ENCODE peak calls at places on chromosomes 4 and X, in eight cellular contexts. W, K, M, Q, V, G, Y and E are unnamed samples.

GRCh38 chr4:158805628-158806471 is 37.0 kb downstream of the FNIP2 start:
- DNase-seq in W (no peak), K (no peak), M (no peak), Q (peak), V (no peak), G (no peak), Y (no peak), E (peak)

GRCh38 chr4:18171896-18172295 is 150.3 kb upstream of the LCORL start:
- DNase-seq in W (no peak), K (no peak), M (no peak), Q (no peak), V (no peak), G (no peak), Y (no peak), E (no peak)

GRCh38 chrX:95823796-95824195 is 860.8 kb upstream of the DIAPH2 start:
- DNase-seq in W (no peak), K (no peak), M (no peak), Q (no peak), V (no peak), G (no peak), Y (no peak), E (no peak)

GRCh38 chrX:41457618-41458192 is 10.6 kb downstream of the NYX start:
- DNase-seq in W (no peak), K (peak), M (no peak), Q (no peak), V (no peak), G (no peak), Y (no peak), E (no peak)

GRCh38 chr4:55121246-55121645 is 4.1 kb downstream of the KDR start:
- DNase-seq in W (no peak), K (no peak), M (no peak), Q (no peak), V (no peak), G (no peak), Y (no peak), E (peak)

GRCh38 chr4:153177841-153178240 is 26.4 kb upstream of the TRIM2 start:
- DNase-seq in W (no peak), K (no peak), M (no peak), Q (no peak), V (no peak), G (no peak), Y (no peak), E (no peak)

GRCh38 chr4:177302371-177303100 is 7.1 kb upstream of the NEIL3 start:
- DNase-seq in W (no peak), K (no peak), M (no peak), Q (no peak), V (no peak), G (no peak), Y (no peak), E (no peak)

GRCh38 chr4:48141048-48141447 is 7.0 kb upstream of the TXK start:
- DNase-seq in W (peak), K (no peak), M (peak), Q (no peak), V (no peak), G (peak), Y (no peak), E (peak)

GRCh38 chrX:9291666-9292065 is 173.2 kb upstream of the TBL1X start:
- DNase-seq in W (no peak), K (no peak), M (peak), Q (no peak), V (no peak), G (no peak), Y (no peak), E (no peak)

GRCh38 chrX:48826876-48827653 is 752 bp downstream of the ERAS start:
- DNase-seq in W (no peak), K (no peak), M (no peak), Q (no peak), V (no peak), G (no peak), Y (no peak), E (no peak)

GRCh38 chr4:105135746-105136145 is 10.9 kb upstream of the TET2 start:
- DNase-seq in W (no peak), K (no peak), M (no peak), Q (no peak), V (no peak), G (no peak), Y (no peak), E (no peak)

GRCh38 chr4:151043803-151044535 is 28.9 kb upstream of the LRBA start:
- DNase-seq in W (no peak), K (no peak), M (no peak), Q (no peak), V (no peak), G (no peak), Y (no peak), E (no peak)

GRCh38 chrX:2767631-2768455 is 16.0 kb downstream of the XG start:
- DNase-seq in W (no peak), K (no peak), M (peak), Q (peak), V (peak), G (peak), Y (no peak), E (peak)

GRCh38 chr4:129092636-129093172 is 635 bp downstream of the SCLT1 start:
- DNase-seq in W (peak), K (no peak), M (no peak), Q (no peak), V (no peak), G (no peak), Y (no peak), E (peak)

GRCh38 chrX:137428777-137429564 is 137.0 kb upstream of the ZIC3 start:
- DNase-seq in W (peak), K (peak), M (peak), Q (no peak), V (no peak), G (no peak), Y (no peak), E (no peak)

GRCh38 chr4:3709846-3710441 is 56.2 kb upstream of the ADRA2C start:
- DNase-seq in W (no peak), K (peak), M (no peak), Q (no peak), V (no peak), G (no peak), Y (no peak), E (no peak)

GRCh38 chr4:44861756-44862155 is 135.4 kb upstream of the GNPDA2 start:
- DNase-seq in W (peak), K (no peak), M (no peak), Q (no peak), V (no peak), G (no peak), Y (no peak), E (no peak)

GRCh38 chrX:46666831-46667230 is 92.1 kb downstream of the SLC9A7 start:
- DNase-seq in W (no peak), K (no peak), M (no peak), Q (no peak), V (no peak), G (no peak), Y (no peak), E (peak)

GRCh38 chrX:102835504-102836146 is 101.4 kb upstream of the RAB40AL start:
- DNase-seq in W (peak), K (no peak), M (peak), Q (peak), V (no peak), G (peak), Y (no peak), E (peak)

GRCh38 chrX:56797966-56798711 is 69.1 kb downstream of the NBDY start:
- DNase-seq in W (no peak), K (no peak), M (no peak), Q (no peak), V (no peak), G (no peak), Y (no peak), E (peak)

GRCh38 chr4:46254788-46255187 is 130.9 kb upstream of the GABRG1 start:
- DNase-seq in W (peak), K (no peak), M (no peak), Q (no peak), V (no peak), G (no peak), Y (no peak), E (no peak)

GRCh38 chr4:153151535-153152452 is 52.4 kb upstream of the TRIM2 start:
- DNase-seq in W (peak), K (peak), M (peak), Q (peak), V (no peak), G (peak), Y (peak), E (no peak)

GRCh38 chr4:1608821-1609500 is 75.2 kb downstream of the FAM53A start:
- DNase-seq in W (no peak), K (peak), M (no peak), Q (no peak), V (no peak), G (no peak), Y (peak), E (no peak)

GRCh38 chrX:72545990-72546389 is 26.7 kb downstream of the HDAC8 start:
- DNase-seq in W (no peak), K (no peak), M (no peak), Q (peak), V (no peak), G (peak), Y (no peak), E (no peak)

GRCh38 chr4:177091515-177091914 is 218.2 kb upstream of the NEIL3 start:
- DNase-seq in W (no peak), K (no peak), M (no peak), Q (no peak), V (no peak), G (no peak), Y (no peak), E (no peak)

GRCh38 chr4:182145360-182145905 is 97.8 kb upstream of the TENM3 start:
- DNase-seq in W (no peak), K (no peak), M (peak), Q (no peak), V (no peak), G (no peak), Y (no peak), E (peak)

GRCh38 chrX:2673611-2674010 is 17.5 kb upstream of the CD99 start:
- DNase-seq in W (no peak), K (no peak), M (no peak), Q (no peak), V (no peak), G (no peak), Y (no peak), E (no peak)

GRCh38 chrX:9612146-9612505 is 147.3 kb downstream of the TBL1X start:
- DNase-seq in W (peak), K (no peak), M (no peak), Q (no peak), V (no peak), G (no peak), Y (no peak), E (no peak)

GRCh38 chr4:122827899-122828601 is 1.4 kb downstream of the FGF2 start:
- DNase-seq in W (peak), K (no peak), M (peak), Q (peak), V (no peak), G (peak), Y (no peak), E (peak)

GRCh38 chr4:156503119-156503518 is 468.5 kb downstream of the PDGFC start:
- DNase-seq in W (no peak), K (no peak), M (no peak), Q (no peak), V (no peak), G (no peak), Y (no peak), E (no peak)

GRCh38 chrX:119429471-119429870 is 30.3 kb downstream of the SLC25A43 start:
- DNase-seq in W (no peak), K (no peak), M (no peak), Q (no peak), V (no peak), G (no peak), Y (no peak), E (no peak)

GRCh38 chr4:14069871-14070270 is 442.3 kb upstream of the BOD1L1 start:
- DNase-seq in W (no peak), K (no peak), M (peak), Q (no peak), V (no peak), G (no peak), Y (no peak), E (no peak)

GRCh38 chr4:108149588-108150380 is 18.9 kb downstream of the LEF1 start:
- DNase-seq in W (no peak), K (no peak), M (no peak), Q (no peak), V (no peak), G (no peak), Y (no peak), E (no peak)

GRCh38 chr4:6941796-6942195 is 32.2 kb downstream of the TBC1D14 start:
- DNase-seq in W (no peak), K (no peak), M (no peak), Q (no peak), V (no peak), G (no peak), Y (no peak), E (no peak)

GRCh38 chr4:42654606-42655005 is 2.3 kb downstream of the ATP8A1 start:
- DNase-seq in W (no peak), K (no peak), M (no peak), Q (no peak), V (peak), G (no peak), Y (peak), E (peak)
- TF ChIP-seq CTCF in W (no peak), K (no peak), M (no peak), Q (no peak), V (no peak), G (no peak), Y (no peak), E (no peak)

GRCh38 chr4:85787133-85787532 is 312.2 kb downstream of the ARHGAP24 start:
- DNase-seq in W (no peak), K (no peak), M (no peak), Q (no peak), V (no peak), G (peak), Y (no peak), E (peak)

GRCh38 chr4:85784348-85784747 is 309.4 kb downstream of the ARHGAP24 start:
- DNase-seq in W (no peak), K (no peak), M (peak), Q (no peak), V (no peak), G (no peak), Y (no peak), E (no peak)

GRCh38 chr4:85784947-85785346 is 310.0 kb downstream of the ARHGAP24 start:
- DNase-seq in W (no peak), K (no peak), M (no peak), Q (no peak), V (no peak), G (no peak), Y (no peak), E (no peak)

GRCh38 chr4:85783483-85783882 is 308.5 kb downstream of the ARHGAP24 start:
- DNase-seq in W (peak), K (no peak), M (no peak), Q (no peak), V (no peak), G (no peak), Y (no peak), E (peak)

GRCh38 chr4:85783900-85784299 is 308.9 kb downstream of the ARHGAP24 start:
- DNase-seq in W (no peak), K (no peak), M (no peak), Q (no peak), V (no peak), G (no peak), Y (no peak), E (no peak)
- H3K4me3 ChIP-seq in W (no peak), K (no peak), M (no peak), Q (no peak), V (no peak), G (no peak), Y (no peak), E (no peak)

GRCh38 chr4:164138521-164138920 is 615.4 kb upstream of the SMIM31 start:
- DNase-seq in W (no peak), K (no peak), M (no peak), Q (no peak), V (no peak), G (no peak), Y (no peak), E (no peak)

GRCh38 chr4:164139291-164139690 is 614.6 kb upstream of the SMIM31 start:
- DNase-seq in W (no peak), K (no peak), M (no peak), Q (no peak), V (no peak), G (no peak), Y (no peak), E (no peak)

GRCh38 chr4:164136181-164136616 is 617.7 kb upstream of the SMIM31 start:
- DNase-seq in W (peak), K (no peak), M (peak), Q (no peak), V (peak), G (no peak), Y (no peak), E (no peak)

DNA sequence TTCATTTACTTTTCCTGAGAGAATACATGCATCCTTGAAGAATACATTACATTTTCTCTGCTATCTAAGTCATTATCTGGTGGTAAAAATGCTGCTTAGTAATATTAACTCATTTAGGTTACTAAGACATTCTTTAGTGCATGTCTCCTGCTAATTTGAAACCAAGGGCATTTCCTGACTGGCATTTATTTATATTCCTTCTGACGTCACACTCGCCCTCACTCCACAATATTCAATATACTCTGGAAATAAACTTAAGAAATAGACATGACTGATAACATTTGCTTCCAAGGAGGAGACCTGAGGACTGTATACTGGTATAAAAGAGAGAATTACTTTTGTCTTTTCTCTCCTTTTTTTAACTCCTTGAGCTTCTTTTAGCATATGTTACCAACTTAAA is 619.5 kb upstream of the SMIM31 start:
- DNase-seq in W (peak), K (no peak), M (no peak), Q (no peak), V (no peak), G (no peak), Y (no peak), E (no peak)
- TF ChIP-seq CTCF in W (no peak), K (no peak), M (no peak), Q (no peak), V (no peak), G (no peak), Y (no peak), E (no peak)

GRCh38 chr4:185711764-185712163 is 100.2 kb downstream of the SORBS2 start:
- DNase-seq in W (no peak), K (no peak), M (no peak), Q (no peak), V (no peak), G (no peak), Y (no peak), E (no peak)
- H3K4me3 ChIP-seq in W (no peak), K (no peak), M (no peak), Q (no peak), V (no peak), G (no peak), Y (no peak), E (no peak)

GRCh38 chr4:139410312-139410711 is 43.6 kb upstream of the RAB33B start:
- DNase-seq in W (no peak), K (no peak), M (no peak), Q (no peak), V (no peak), G (no peak), Y (no peak), E (no peak)
- TF ChIP-seq CTCF in W (no peak), K (no peak), M (no peak), Q (no peak), V (no peak), G (no peak), Y (no peak), E (no peak)

DNA sequence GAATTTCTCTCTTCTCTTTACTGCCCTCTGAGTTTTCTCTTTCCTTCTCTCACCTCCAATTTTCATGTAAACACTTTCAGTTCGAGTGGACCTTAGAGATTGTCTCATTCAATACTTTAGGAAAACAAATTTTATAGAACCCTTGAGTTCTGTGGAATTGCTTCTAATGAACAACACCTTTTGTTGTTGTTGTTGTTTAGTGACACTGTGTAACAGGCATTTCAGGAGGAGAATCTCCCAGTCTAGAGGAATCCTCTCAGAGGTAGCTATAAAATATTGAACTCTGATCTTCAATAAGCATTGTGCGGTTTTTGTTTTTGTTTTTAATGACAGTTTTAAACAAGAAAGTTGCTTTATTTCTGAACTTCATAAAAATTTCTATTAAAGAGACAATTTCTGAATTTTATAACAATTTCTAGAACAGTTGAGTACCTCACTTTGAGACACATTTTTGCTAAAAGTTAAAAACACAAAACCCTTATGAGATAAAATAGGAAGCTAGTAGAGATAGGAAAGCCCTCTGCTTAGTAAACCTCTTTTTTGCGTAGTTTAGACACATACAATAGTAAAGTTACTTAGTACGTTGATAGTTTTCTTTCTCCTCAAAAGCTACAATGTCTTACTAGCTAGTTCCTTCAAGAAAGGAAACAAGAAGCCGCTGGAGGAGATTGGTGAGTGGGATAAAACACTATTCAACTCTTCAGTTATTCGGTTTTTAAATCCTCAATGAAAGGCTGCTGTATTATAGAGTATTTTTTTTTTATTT is 38.8 kb downstream of the CLCN3 start:
- DNase-seq in W (no peak), K (no peak), M (peak), Q (no peak), V (no peak), G (no peak), Y (no peak), E (no peak)
- H3K4me3 ChIP-seq in W (peak), K (no peak), M (peak), Q (no peak), V (peak), G (peak), Y (no peak), E (peak)

DNA sequence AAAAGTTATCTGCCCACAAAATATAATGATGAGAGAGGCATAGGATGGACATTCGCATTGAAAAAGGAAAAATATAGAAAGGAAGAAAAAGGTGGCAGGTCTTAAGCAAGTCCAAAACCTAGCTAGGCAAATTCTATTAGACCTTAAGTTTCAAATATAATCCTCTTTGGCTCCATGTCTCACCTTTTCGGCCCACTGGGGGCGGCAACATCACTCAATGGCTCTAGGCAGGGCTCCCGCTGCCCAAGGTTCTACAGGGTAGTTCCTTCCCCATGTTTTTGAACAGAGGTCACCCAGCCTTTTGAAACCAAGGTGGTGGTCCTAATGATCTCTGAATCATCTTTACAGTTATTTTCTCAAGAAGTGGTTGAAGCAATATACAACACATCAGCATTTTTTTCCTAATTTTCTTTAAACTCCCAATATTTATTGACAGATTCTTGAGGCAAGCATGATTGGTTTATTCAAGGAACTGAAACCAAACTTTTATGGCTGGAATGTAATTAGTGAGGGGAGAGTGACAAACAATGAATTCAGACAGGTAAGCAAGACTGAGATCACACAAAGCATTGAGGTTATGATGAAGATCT is 309.4 kb downstream of the ANTXR2 start:
- DNase-seq in W (no peak), K (peak), M (no peak), Q (no peak), V (no peak), G (no peak), Y (no peak), E (no peak)
- TF ChIP-seq CTCF in W (no peak), K (no peak), M (no peak), Q (no peak), V (no peak), G (no peak), Y (no peak), E (no peak)

GRCh38 chr4:102451266-102451665 is 49.9 kb upstream of the NFKB1 start:
- DNase-seq in W (no peak), K (no peak), M (no peak), Q (no peak), V (no peak), G (no peak), Y (no peak), E (no peak)

GRCh38 chr4:102454981-102455690 is 46.0 kb upstream of the NFKB1 start:
- DNase-seq in W (no peak), K (peak), M (no peak), Q (peak), V (no peak), G (no peak), Y (no peak), E (peak)

GRCh38 chr4:102454278-102454677 is 46.9 kb upstream of the NFKB1 start:
- DNase-seq in W (no peak), K (no peak), M (no peak), Q (no peak), V (no peak), G (no peak), Y (no peak), E (no peak)

GRCh38 chr4:102453827-102454226 is 47.3 kb upstream of the NFKB1 start:
- DNase-seq in W (no peak), K (no peak), M (no peak), Q (no peak), V (no peak), G (no peak), Y (no peak), E (no peak)

GRCh38 chr4:102452854-102453253 is 48.3 kb upstream of the NFKB1 start:
- DNase-seq in W (no peak), K (no peak), M (no peak), Q (no peak), V (no peak), G (no peak), Y (no peak), E (no peak)
- H3K4me3 ChIP-seq in W (no peak), K (no peak), M (no peak), Q (no peak), V (no peak), G (no peak), Y (no peak), E (no peak)